ENCODE peak calls at places on chromosomes 6 and 20, in four cellular contexts. H, D, W and M are unnamed samples.

GRCh38 chr6:26022737-26023136 is 60.1 kb downstream of the TRIM38 start:
- DNase-seq in H (no peak), D (no peak), W (no peak), M (no peak)

GRCh38 chr6:52557389-52558265 is 19.2 kb downstream of the TRAM2 start:
- DNase-seq in H (no peak), D (no peak), W (peak), M (no peak)

GRCh38 chr6:37170273-37171140 is 555 bp downstream of the PIM1 start:
- DNase-seq in H (no peak), D (peak), W (no peak), M (peak)

GRCh38 chr6:20538131-20538662 is 3.9 kb downstream of the CDKAL1 start:
- DNase-seq in H (no peak), D (no peak), W (no peak), M (no peak)

GRCh38 chr6:134537146-134537555 is 219.2 kb upstream of the SGK1 start:
- DNase-seq in H (peak), D (no peak), W (peak), M (peak)

GRCh38 chr20:15162061-15162740 is 824.8 kb upstream of the FLRT3 start:
- DNase-seq in H (no peak), D (no peak), W (peak), M (no peak)

GRCh38 chr6:10461850-10462249 is 47.0 kb upstream of the TFAP2A start:
- DNase-seq in H (no peak), D (no peak), W (no peak), M (no peak)

GRCh38 chr20:23078351-23078993 is 7.7 kb downstream of the CD93 start:
- DNase-seq in H (peak), D (no peak), W (peak), M (no peak)

GRCh38 chr6:10210052-10210451 is 204.8 kb downstream of the TFAP2A start:
- DNase-seq in H (peak), D (no peak), W (no peak), M (peak)

GRCh38 chr6:3848380-3848779 is 793 bp upstream of the FAM50B start:
- DNase-seq in H (peak), D (no peak), W (no peak), M (peak)
- H3K4me3 ChIP-seq in H (peak), D (peak), W (no peak), M (peak)

DNA sequence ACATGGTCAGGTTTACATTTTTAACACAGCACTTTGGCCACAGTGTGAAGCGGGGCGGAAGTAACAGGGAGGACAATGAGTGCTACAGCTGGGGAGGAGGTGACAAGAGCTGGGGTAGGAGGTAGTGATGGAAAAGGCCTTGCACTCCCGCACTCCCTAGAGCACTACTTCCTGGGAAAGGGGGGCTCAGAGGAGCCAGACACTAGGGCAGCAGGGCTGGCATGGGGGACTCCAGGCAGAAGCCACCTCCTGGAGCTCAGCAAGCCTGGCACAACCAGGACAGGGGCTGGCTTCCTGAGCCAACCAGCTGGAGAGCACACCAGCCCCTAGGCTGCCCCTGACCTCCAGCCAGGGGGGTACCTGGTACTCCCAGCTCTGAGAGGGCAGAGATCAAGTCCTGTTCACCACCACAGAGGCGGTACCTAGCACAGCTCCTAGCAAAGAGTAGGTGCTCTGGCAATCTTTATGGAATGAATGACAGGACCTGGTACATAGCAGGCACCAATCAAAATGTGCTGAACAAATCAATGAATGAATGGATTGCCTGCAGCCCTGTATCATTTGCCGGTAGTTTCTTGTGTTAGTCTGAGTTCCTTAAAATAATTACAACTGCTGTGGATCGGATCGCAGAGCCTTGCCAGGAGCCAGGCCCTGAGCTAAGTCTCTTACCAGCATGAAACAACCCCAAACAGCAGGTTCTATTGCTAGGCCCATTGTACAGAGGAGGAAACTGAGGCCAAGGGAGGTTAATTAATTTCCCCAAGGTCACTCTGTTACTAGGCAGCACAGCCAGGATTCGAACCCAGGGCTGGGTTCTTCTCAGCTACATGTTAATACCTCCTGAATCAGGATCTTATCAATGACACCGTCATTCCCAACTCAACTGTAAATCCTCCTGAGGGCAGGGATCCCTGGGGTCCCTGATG is 15.5 kb downstream of the NOL4L start:
- DNase-seq in H (no peak), D (no peak), W (no peak), M (no peak)
- TF ChIP-seq CTCF in H (no peak), D (no peak), W (no peak), M (no peak)

GRCh38 chr20:63655249-63655648 is 2.0 kb upstream of the STMN3 start:
- DNase-seq in H (no peak), D (no peak), W (no peak), M (no peak)

GRCh38 chr20:63651942-63652191 is 1.4 kb downstream of the STMN3 start:
- DNase-seq in H (no peak), D (no peak), W (no peak), M (no peak)

GRCh38 chr20:63653974-63654680 is 903 bp upstream of the STMN3 start:
- DNase-seq in H (no peak), D (no peak), W (no peak), M (no peak)

GRCh38 chr20:63653041-63653973 is at the start of gene STMN3:
- DNase-seq in H (peak), D (peak), W (peak), M (peak)

GRCh38 chr20:63652192-63652980 is 838 bp downstream of the STMN3 start:
- DNase-seq in H (no peak), D (no peak), W (peak), M (no peak)
- H3K4me3 ChIP-seq in H (peak), D (peak), W (peak), M (no peak)

GRCh38 chr6:6179858-6180257 is 140.6 kb downstream of the F13A1 start:
- DNase-seq in H (no peak), D (no peak), W (no peak), M (no peak)
- TF ChIP-seq CTCF in H (no peak), D (no peak), W (no peak), M (no peak)

GRCh38 chr6:14286634-14287428 is 169.3 kb downstream of the CD83 start:
- DNase-seq in H (no peak), D (no peak), W (no peak), M (no peak)
- H3K4me3 ChIP-seq in H (no peak), D (no peak), W (no peak), M (no peak)

DNA sequence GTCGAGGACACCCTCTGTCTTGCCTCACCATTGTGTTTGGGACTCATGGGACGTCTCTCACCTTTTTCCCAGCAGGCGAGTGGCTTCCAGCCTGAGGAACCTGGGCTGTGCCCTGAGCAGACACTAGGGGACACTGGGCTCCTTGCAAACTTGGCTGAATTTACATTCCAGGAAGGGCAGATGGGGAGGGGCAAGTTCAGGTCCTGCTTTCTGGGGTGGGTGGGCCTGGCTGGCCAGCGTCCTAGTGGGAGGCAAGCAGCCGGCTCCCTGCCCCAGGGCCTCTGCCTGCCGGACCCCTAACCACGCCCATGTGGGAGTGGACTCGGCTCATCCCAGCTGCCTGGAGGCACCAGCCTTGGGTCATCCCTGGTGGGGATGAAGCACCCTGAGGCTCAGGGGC is 48.2 kb upstream of the MLN start:
- DNase-seq in H (peak), D (no peak), W (no peak), M (peak)
- TF ChIP-seq CTCF in H (peak), D (peak), W (peak), M (peak)